ENCODE peak calls at places on chromosome 15, in seven cellular contexts. A is suprapubic skin, B is endothelial cell of umbilical vein, J is vagina, M is K562, R is transverse colon, Z is stomach. K is an unnamed sample.

GRCh38 chr15:44883219-44883900 is 73.1 kb upstream of the TERB2 start:
- DNase-seq in R (no peak), B (no peak), A (no peak), M (no peak), J (no peak), Z (no peak), K (no peak)

GRCh38 chr15:77771616-77772015 is 138.9 kb upstream of the LINGO1 start:
- DNase-seq in J (no peak), A (no peak), R (no peak), Z (no peak), M (no peak), B (no peak), K (no peak)

GRCh38 chr15:78822514-78822913 is 11.2 kb upstream of the ADAMTS7 start:
- DNase-seq in Z (no peak), A (no peak), B (no peak), R (no peak), J (no peak), M (no peak), K (no peak)

GRCh38 chr15:40695469-40695910 is 516 bp downstream of the RAD51 start:
- DNase-seq in R (no peak), J (no peak), B (peak; percentile 43), Z (no peak), A (no peak), M (no peak), K (no peak)

GRCh38 chr15:84795186-84795585 is 22.0 kb upstream of the ALPK3 start:
- DNase-seq in Z (no peak), M (no peak), J (no peak), R (no peak), A (no peak), B (no peak), K (no peak)

GRCh38 chr15:101828774-101829173 is 16.8 kb downstream of the OR4F15 start:
- DNase-seq in M (no peak), A (no peak), Z (no peak), R (no peak), J (no peak), B (no peak), K (no peak)

GRCh38 chr15:70775160-70775559 is 11.8 kb upstream of the UACA start:
- DNase-seq in M (no peak), B (peak; percentile 44), R (no peak), A (no peak), J (no peak), Z (no peak), K (no peak)

GRCh38 chr15:40322531-40323238 is 807 bp upstream of the INAFM2 start:
- DNase-seq in Z (no peak), A (no peak), R (peak; percentile 16), M (no peak), J (no peak), B (no peak), K (no peak)

GRCh38 chr15:53625260-53625659 is 134.2 kb downstream of the WDR72 start:
- DNase-seq in B (no peak), J (no peak), Z (no peak), A (no peak), M (no peak), R (no peak), K (no peak)

GRCh38 chr15:61794881-61795280 is 265.4 kb downstream of the VPS13C start:
- DNase-seq in Z (no peak), B (no peak), R (no peak), A (no peak), J (no peak), M (no peak), K (no peak)

GRCh38 chr15:87599616-87600015 is 656.9 kb downstream of the NTRK3 start:
- DNase-seq in B (no peak), R (no peak), A (no peak), Z (no peak), J (no peak), M (no peak), K (no peak)

GRCh38 chr15:70098461-70099166 is 897 bp upstream of the TLE3 start:
- DNase-seq in J (no peak), B (peak; percentile 48), A (peak; percentile 78), Z (peak; percentile 67), M (no peak), R (peak; percentile 67), K (peak; percentile 52)

DNA sequence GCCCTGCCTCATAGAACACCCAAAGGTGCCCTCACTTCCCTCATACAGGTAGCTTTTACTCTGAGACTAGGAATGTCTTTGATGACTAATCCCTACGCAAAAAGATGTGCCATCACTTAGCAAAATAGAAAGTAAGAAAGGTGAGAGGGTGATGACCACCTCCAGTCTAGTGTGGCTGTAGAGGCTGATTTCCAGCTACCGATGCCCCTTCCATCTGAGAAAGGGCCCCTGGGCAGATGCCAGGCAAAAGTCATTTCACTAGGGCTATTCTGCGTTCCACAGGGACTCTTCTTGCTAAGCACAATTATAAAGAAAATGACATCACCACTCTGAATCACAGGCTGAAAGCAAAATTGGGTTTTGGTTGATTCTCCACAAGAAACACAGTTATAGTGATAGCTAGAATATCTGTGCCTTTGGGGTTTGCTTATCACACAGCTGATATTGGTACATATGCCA is 77.4 kb downstream of the RBPMS2 start:
- DNase-seq in J (no peak), R (no peak), Z (no peak), M (no peak), B (no peak), A (no peak), K (no peak)
- H3K27ac ChIP-seq in J (peak overlapping the region; percentile 64), R (peak overlapping the region; percentile 88), Z (no peak overlapping the region), M (no peak overlapping the region), B (no peak overlapping the region), A (peak overlapping the region; percentile 81), K (peak overlapping the region; percentile 34)

GRCh38 chr15:99165020-99165790 is 60.3 kb downstream of the SYNM start:
- DNase-seq in A (no peak), Z (no peak), J (no peak), R (no peak), M (no peak), B (no peak), K (no peak)

GRCh38 chr15:99167640-99168039 is 62.8 kb downstream of the SYNM start:
- DNase-seq in B (no peak), R (no peak), Z (no peak), M (no peak), A (no peak), J (no peak), K (no peak)

GRCh38 chr15:99165956-99166689 is 61.2 kb downstream of the SYNM start:
- DNase-seq in A (no peak), M (no peak), R (no peak), J (peak; percentile 83), Z (no peak), B (peak; percentile 42), K (no peak)

GRCh38 chr15:99168601-99169580 is 64.0 kb downstream of the SYNM start:
- DNase-seq in A (no peak), J (peak; percentile 54), M (no peak), R (no peak), Z (no peak), B (no peak), K (peak; percentile 18)

DNA sequence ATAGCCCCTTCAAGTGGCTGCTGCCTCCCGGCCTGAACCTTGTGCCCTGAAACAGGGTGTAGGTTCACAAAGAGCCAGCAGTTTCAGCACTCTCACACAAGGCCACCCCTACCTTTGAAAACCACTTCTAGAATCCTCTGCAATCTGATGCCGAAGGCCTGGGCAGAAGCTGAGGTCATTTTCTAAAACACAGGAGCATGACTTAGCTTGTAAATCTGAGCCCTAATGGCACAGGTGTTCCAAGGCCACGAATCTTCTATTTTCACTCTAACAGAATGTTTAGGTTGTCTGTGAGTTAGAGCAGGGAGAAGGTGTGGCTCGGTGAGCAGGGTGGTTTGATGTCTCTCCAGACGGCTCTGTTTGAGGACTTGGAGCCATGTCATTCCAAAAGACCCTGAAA is 62.3 kb downstream of the SYNM start:
- DNase-seq in J (no peak), A (no peak), B (no peak), R (no peak), Z (no peak), M (no peak), K (no peak)
- TF ChIP-seq POLR2A in J (no peak), A (no peak), B (no peak), R (no peak), Z (no peak), M (no peak), K (no peak)

DNA sequence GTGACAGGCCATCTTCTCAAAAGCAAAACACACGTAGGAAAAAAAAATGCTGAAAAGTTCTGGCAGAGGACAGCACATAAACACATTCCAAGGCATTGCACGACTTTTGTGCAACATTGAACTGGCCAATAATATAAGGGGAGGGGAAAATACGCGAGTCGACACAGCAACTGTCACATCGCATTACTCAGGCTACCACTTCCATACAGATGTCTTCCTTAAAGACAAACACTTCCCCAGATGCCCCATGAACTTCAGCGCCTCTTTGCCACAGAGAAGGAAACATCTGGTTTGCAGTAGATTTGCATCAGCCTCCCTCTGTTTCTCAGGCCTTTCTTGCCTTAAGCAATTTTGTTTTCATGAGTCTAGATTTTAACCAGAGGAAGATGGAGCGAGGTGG is 144.4 kb upstream of the IGF1R start:
- DNase-seq in Z (no peak), J (peak; percentile 90), M (no peak), R (no peak), A (no peak), B (no peak), K (no peak)
- TF ChIP-seq POLR2AphosphoS5 in Z (no peak), J (peak; percentile 14), M (no peak), R (peak; percentile 54), A (no peak), B (no peak), K (peak; percentile 90)

DNA sequence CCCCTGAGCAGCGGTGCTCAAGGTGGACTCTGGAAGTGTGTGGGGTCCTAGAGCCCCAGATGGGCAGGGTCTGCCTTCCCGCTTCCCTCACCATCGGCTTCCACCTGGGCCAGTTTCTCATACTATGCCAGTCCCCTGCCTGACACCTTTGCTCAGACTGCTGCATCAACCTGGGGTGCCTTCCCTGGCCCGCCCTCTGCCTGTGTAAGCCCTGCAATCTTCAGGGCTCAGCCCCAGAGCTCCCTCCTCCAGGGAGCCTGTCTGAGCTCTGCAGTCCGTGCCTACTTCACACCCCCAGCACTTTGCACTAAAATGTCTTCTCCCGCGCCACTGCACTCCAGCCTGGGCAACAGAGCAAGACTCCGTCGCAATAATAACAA is 13.1 kb downstream of the CSK start:
- DNase-seq in R (no peak), A (no peak), Z (no peak), J (no peak), M (no peak), B (no peak), K (no peak)
- H3K27ac ChIP-seq in R (no peak overlapping the region), A (no peak overlapping the region), Z (no peak overlapping the region), J (peak overlapping the region; percentile 4), M (no peak overlapping the region), B (no peak overlapping the region), K (no peak overlapping the region)

GRCh38 chr15:91018178-91018577 is 4.2 kb downstream of the VPS33B start:
- DNase-seq in Z (no peak), J (no peak), R (no peak), B (no peak), A (no peak), M (no peak), K (no peak)
- TF ChIP-seq POLR2A in Z (no peak), J (no peak), R (no peak), B (no peak), A (no peak), M (no peak), K (no peak)

K was measured in breast epithelium.